ENCODE peak calls at places on chromosomes 3 and 15, in nine cellular contexts. S is kidney, G is upper lobe of right lung, D is BE2C, V is coronary artery, O is left lung, C is neural progenitor cell, H is hepatocyte, B is endothelial cell. F is an unnamed sample.

GRCh38 chr3:185152433-185153169 is at the start of gene C3orf70:
- DNase-seq in S (peak), V (no peak), G (peak), H (peak), C (peak), O (no peak), B (peak), D (peak), F (peak)

GRCh38 chr3:47578691-47579632 is at the start of gene CSPG5:
- DNase-seq in G (peak), B (peak), H (peak), D (peak), S (peak), V (no peak), O (no peak), C (peak), F (peak)

GRCh38 chr3:107366766-107367165 is 10.5 kb upstream of the CCDC54 start:
- DNase-seq in H (no peak), C (no peak), G (no peak), D (no peak), V (no peak), O (no peak), B (no peak), S (no peak), F (no peak)

GRCh38 chr3:26653811-26654379 is 31.3 kb downstream of the LRRC3B start:
- DNase-seq in B (no peak), D (no peak), O (no peak), S (no peak), H (peak), C (no peak), G (no peak), V (no peak), F (no peak)

GRCh38 chr3:132084982-132085381 is 50.2 kb upstream of the CPNE4 start:
- DNase-seq in O (no peak), S (no peak), C (no peak), G (no peak), V (no peak), B (no peak), D (no peak), H (no peak), F (no peak)

GRCh38 chr15:96392380-96393208 is 62.1 kb downstream of the NR2F2 start:
- DNase-seq in O (no peak), D (no peak), V (no peak), G (no peak), S (no peak), H (no peak), C (peak), B (no peak), F (no peak)

GRCh38 chr3:171125010-171125409 is 98.5 kb upstream of the SLC2A2 start:
- DNase-seq in D (no peak), S (no peak), O (no peak), C (no peak), G (no peak), V (no peak), B (no peak), H (no peak), F (no peak)

GRCh38 chr15:34341922-34342736 is 807 bp downstream of the NOP10 start:
- DNase-seq in H (no peak), S (no peak), C (no peak), V (no peak), G (peak), B (no peak), O (no peak), D (no peak), F (no peak)

GRCh38 chr3:33392703-33393125 is 47.5 kb downstream of the UBP1 start:
- DNase-seq in D (no peak), H (no peak), V (no peak), B (no peak), S (no peak), O (no peak), G (no peak), C (no peak), F (no peak)

GRCh38 chr15:72970965-72971746 is 81.1 kb upstream of the NEO1 start:
- DNase-seq in H (no peak), B (no peak), C (no peak), S (no peak), O (no peak), G (no peak), V (no peak), D (no peak), F (no peak)

GRCh38 chr3:42301446-42302175 is 35.6 kb upstream of the CCK start:
- DNase-seq in H (no peak), V (no peak), D (no peak), G (no peak), S (no peak), C (no peak), B (no peak), O (no peak), F (no peak)

GRCh38 chr3:41307065-41307464 is 107.8 kb downstream of the CTNNB1 start:
- DNase-seq in C (no peak), V (no peak), G (no peak), D (peak), S (no peak), O (no peak), B (no peak), H (no peak), F (no peak)

GRCh38 chr3:127639173-127640030 is 10.4 kb downstream of the PODXL2 start:
- DNase-seq in G (no peak), C (no peak), H (no peak), D (no peak), O (no peak), S (no peak), B (no peak), V (no peak), F (no peak)

GRCh38 chr3:120471643-120472042 is 20.9 kb upstream of the FSTL1 start:
- DNase-seq in C (no peak), D (no peak), V (peak), H (no peak), B (no peak), S (no peak), G (no peak), O (no peak), F (no peak)

GRCh38 chr3:54304867-54305266 is 182.5 kb downstream of the CACNA2D3 start:
- DNase-seq in D (no peak), O (no peak), C (no peak), S (no peak), B (no peak), V (no peak), G (no peak), H (no peak), F (no peak)

GRCh38 chr15:37034835-37035234 is 65.5 kb downstream of the MEIS2 start:
- DNase-seq in V (no peak), S (no peak), H (no peak), O (no peak), D (no peak), C (no peak), G (no peak), B (no peak), F (no peak)

GRCh38 chr3:168864107-168865021 is 768.6 kb upstream of the GOLIM4 start:
- DNase-seq in D (no peak), B (no peak), V (no peak), O (no peak), G (no peak), H (no peak), S (no peak), C (no peak), F (no peak)

GRCh38 chr3:50164984-50165383 is 9.9 kb downstream of the SEMA3F start:
- DNase-seq in V (no peak), D (no peak), B (no peak), H (no peak), G (no peak), O (no peak), S (no peak), C (no peak), F (no peak)

GRCh38 chr3:154314152-154314551 is 10.1 kb downstream of the DHX36 start:
- DNase-seq in G (no peak), B (no peak), O (no peak), C (no peak), S (no peak), V (no peak), H (no peak), D (no peak), F (no peak)

GRCh38 chr15:35293353-35294130 is 208.4 kb upstream of the NANOGP8 start:
- DNase-seq in B (no peak), S (no peak), H (peak), G (no peak), D (no peak), O (no peak), C (no peak), V (no peak), F (no peak)

GRCh38 chr3:126208618-126209256 is 28.4 kb upstream of the ALDH1L1 start:
- DNase-seq in S (peak), B (no peak), D (peak), C (no peak), G (peak), V (peak), O (peak), H (peak), F (no peak)

GRCh38 chr3:129349791-129350190 is 71.1 kb downstream of the HMCES start:
- DNase-seq in V (no peak), O (no peak), B (no peak), H (no peak), S (no peak), D (no peak), C (no peak), G (no peak), F (no peak)

GRCh38 chr15:99343208-99343607 is 91.9 kb downstream of the LRRC28 start:
- DNase-seq in H (no peak), O (no peak), G (no peak), B (no peak), D (no peak), V (no peak), C (no peak), S (no peak), F (no peak)

GRCh38 chr3:139016430-139017048 is 4.2 kb downstream of the PRR23B start:
- DNase-seq in G (no peak), H (no peak), V (no peak), O (no peak), B (no peak), S (no peak), C (no peak), D (no peak), F (no peak)

GRCh38 chr3:139024968-139025367 is 4.2 kb upstream of the PRR23B start:
- DNase-seq in G (no peak), H (no peak), O (no peak), V (no peak), B (no peak), S (no peak), D (no peak), C (no peak), F (no peak)

GRCh38 chr3:139020036-139020867 is 474 bp downstream of the PRR23B start:
- DNase-seq in V (no peak), D (peak), G (no peak), H (no peak), O (no peak), B (no peak), S (peak), C (no peak), F (no peak)

GRCh38 chr3:139020868-139021234 is at the start of gene PRR23B:
- DNase-seq in S (no peak), G (no peak), V (no peak), O (no peak), H (no peak), D (no peak), B (no peak), C (no peak), F (no peak)
- TF ChIP-seq CTCF in S (no peak), G (no peak), V (no peak), O (no peak), H (peak), D (peak), B (peak), C (peak), F (peak)

DNA sequence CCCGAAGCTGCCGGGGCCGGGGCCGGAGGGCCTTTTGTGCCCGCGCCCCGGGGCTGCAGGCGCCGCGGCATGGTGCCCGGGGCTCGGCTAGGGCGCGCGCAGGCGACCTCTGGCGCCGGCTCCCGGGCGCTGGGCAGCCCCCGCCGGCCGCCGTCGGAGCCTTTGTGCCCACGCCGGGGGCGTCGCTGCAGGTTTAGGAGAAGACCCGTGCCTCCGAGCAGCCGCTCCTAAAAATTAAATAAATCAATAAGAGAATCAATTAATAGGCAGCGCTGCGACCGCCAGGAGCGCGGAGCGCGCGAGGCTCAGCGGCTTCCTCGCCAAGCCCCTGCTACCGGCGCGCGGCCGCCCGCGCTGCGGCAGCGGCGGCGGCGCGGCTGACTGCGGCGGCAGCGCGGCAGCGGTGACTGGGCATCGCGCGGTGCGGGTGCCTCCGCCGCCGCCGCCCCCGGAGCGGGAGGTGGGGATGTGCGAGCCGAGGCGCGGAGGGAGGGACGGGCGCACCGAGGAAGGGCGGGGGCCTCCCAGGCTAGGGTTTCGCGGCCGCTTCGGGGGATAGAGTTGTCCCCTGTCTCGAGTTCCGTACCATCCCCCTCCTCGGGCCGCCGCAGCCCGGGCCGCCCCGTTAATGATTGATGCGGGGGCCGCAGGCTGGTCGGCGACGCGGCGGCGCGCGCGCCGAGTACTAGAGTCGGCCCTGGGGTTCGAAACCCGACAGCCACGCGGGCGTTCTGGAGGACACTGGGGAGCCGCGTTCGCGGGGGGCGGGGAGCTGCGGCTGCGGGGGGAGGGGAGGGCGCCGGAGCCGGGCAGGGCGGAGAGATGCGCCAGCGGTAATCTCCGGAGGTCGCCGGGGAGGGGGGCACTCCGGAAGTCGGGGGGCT is at the start of gene PAQR9:
- DNase-seq in D (peak), C (peak), H (peak), O (no peak), B (peak), S (no peak), G (peak), V (no peak), F (peak)
- TF ChIP-seq CTCF in D (no peak), C (peak), H (peak), O (no peak), B (no peak), S (no peak), G (no peak), V (no peak), F (no peak)

DNA sequence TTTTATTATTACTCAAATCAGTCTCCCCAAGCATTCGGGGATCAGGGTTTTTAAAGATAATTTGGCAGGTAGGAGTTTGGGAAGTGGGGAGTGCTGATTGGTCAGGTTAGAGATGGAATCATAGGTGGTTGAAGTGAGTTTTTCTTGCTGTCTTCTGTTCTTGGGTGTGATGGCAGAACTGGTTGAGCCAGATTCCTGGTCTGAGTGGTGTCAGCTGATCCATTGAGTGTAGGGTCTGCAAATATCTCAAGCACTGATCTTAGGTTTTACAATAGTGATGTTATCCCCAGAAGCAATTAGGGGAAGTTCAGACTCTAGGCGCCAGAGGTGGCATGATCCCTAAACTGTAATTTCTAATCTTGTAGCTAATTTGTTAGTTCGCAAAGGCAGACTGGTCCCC is 20.6 kb upstream of the TRANK1 start:
- DNase-seq in H (peak), G (no peak), V (no peak), O (peak), C (no peak), S (no peak), D (no peak), B (no peak), F (no peak)
- TF ChIP-seq CTCF in H (no peak), G (no peak), V (no peak), O (no peak), C (no peak), S (no peak), D (no peak), B (no peak), F (no peak)

GRCh38 chr3:147400999-147401398 is 5.3 kb downstream of the ZIC4 start:
- DNase-seq in S (no peak), B (no peak), V (peak), G (no peak), H (no peak), O (no peak), C (no peak), D (no peak), F (no peak)

GRCh38 chr3:147397911-147398809 is 8.2 kb downstream of the ZIC4 start:
- DNase-seq in B (no peak), O (no peak), V (peak), S (peak), H (no peak), D (no peak), C (peak), G (no peak), F (no peak)

GRCh38 chr3:147400111-147400510 is 6.2 kb downstream of the ZIC4 start:
- DNase-seq in B (no peak), S (no peak), D (no peak), C (no peak), G (no peak), O (no peak), V (no peak), H (no peak), F (no peak)

GRCh38 chr3:147397155-147397888 is 9.0 kb downstream of the ZIC4 start:
- DNase-seq in B (peak), D (no peak), V (peak), H (no peak), C (peak), S (peak), O (no peak), G (no peak), F (no peak)

GRCh38 chr3:147398841-147399534 is 7.4 kb downstream of the ZIC4 start:
- DNase-seq in B (no peak), S (no peak), C (no peak), D (no peak), H (no peak), V (peak), G (no peak), O (no peak), F (no peak)
- TF ChIP-seq CTCF in B (no peak), S (no peak), C (no peak), D (no peak), H (no peak), V (no peak), G (no peak), O (no peak), F (no peak)